ENCODE peak calls at places on chromosomes 6 and 20, in six cellular contexts. V, I, A, M, U and E are unnamed samples.

GRCh38 chr6:21625642-21626041 is 32.1 kb downstream of the SOX4 start:
- DNase-seq in V (no peak), I (no peak), A (no peak), M (no peak), U (no peak), E (no peak)

GRCh38 chr6:24397631-24398030 is 5.1 kb upstream of the MRS2 start:
- DNase-seq in V (no peak), I (no peak), A (no peak), M (no peak), U (no peak), E (no peak)

GRCh38 chr20:50266293-50267040 is 75.8 kb downstream of the CEBPB start:
- DNase-seq in V (no peak), I (no peak), A (no peak), M (no peak), U (no peak), E (no peak)

GRCh38 chr6:85346196-85346595 is 103.7 kb upstream of the NT5E start:
- DNase-seq in V (no peak), I (no peak), A (no peak), M (no peak), U (no peak), E (no peak)

GRCh38 chr20:45945678-45946148 is 11.2 kb downstream of the PCIF1 start:
- DNase-seq in V (no peak), I (no peak), A (no peak), M (no peak), U (peak; percentile 95), E (no peak)

GRCh38 chr6:36958775-36959554 is 4.4 kb downstream of the PI16 start:
- DNase-seq in V (no peak), I (no peak), A (peak; percentile 87), M (peak; percentile 97), U (peak; percentile 12), E (no peak)

GRCh38 chr20:43665466-43666176 is 1.3 kb upstream of the MYBL2 start:
- DNase-seq in V (no peak), I (no peak), A (no peak), M (no peak), U (no peak), E (no peak)

GRCh38 chr20:22248052-22248667 is 336.2 kb downstream of the FOXA2 start:
- DNase-seq in V (no peak), I (no peak), A (peak; percentile 61), M (peak; percentile 57), U (peak; percentile 19), E (peak; percentile 52)

GRCh38 chr6:131687022-131687421 is 14.2 kb downstream of the OR2A4 start:
- DNase-seq in V (no peak), I (no peak), A (no peak), M (no peak), U (no peak), E (no peak)

GRCh38 chr6:21771626-21772320 is 178.2 kb downstream of the SOX4 start:
- DNase-seq in V (no peak), I (no peak), A (no peak), M (no peak), U (no peak), E (no peak)

GRCh38 chr6:48917233-48917632 is 545.8 kb downstream of the MMUT start:
- DNase-seq in V (no peak), I (no peak), A (no peak), M (peak; percentile 8), U (no peak), E (no peak)

GRCh38 chr6:21352131-21352530 is 241.4 kb upstream of the SOX4 start:
- DNase-seq in V (no peak), I (no peak), A (no peak), M (no peak), U (no peak), E (no peak)

GRCh38 chr6:31393932-31394331 is 9.5 kb upstream of the MICA start:
- DNase-seq in V (no peak), I (no peak), A (no peak), M (no peak), U (no peak), E (no peak)

GRCh38 chr20:61037498-61037897 is 214.6 kb upstream of the CDH4 start:
- DNase-seq in V (no peak), I (no peak), A (no peak), M (no peak), U (no peak), E (no peak)

GRCh38 chr6:131694832-131695426 is 6.3 kb downstream of the OR2A4 start:
- DNase-seq in V (peak; percentile 42), I (no peak), A (peak; percentile 63), M (peak; percentile 69), U (peak; percentile 44), E (peak; percentile 78)

GRCh38 chr20:34368547-34368946 is 5.5 kb downstream of the ITCH start:
- DNase-seq in V (no peak), I (no peak), A (no peak), M (peak; percentile 23), U (no peak), E (no peak)

GRCh38 chr20:44153636-44154043 is 33.3 kb downstream of the JPH2 start:
- DNase-seq in V (no peak), I (no peak), A (no peak), M (no peak), U (no peak), E (no peak)

GRCh38 chr6:107458687-107459282 is 579 bp downstream of the PDSS2 start:
- DNase-seq in V (no peak), I (peak; percentile 9), A (no peak), M (peak; percentile 58), U (peak; percentile 18), E (peak; percentile 74)

GRCh38 chr6:134802426-134803058 is 147.4 kb downstream of the ALDH8A1 start:
- DNase-seq in V (no peak), I (no peak), A (no peak), M (no peak), U (no peak), E (no peak)

GRCh38 chr6:149922642-149923326 is at the start of gene RAET1G:
- DNase-seq in V (peak; percentile 82), I (peak; percentile 66), A (peak; percentile 87), M (peak; percentile 97), U (peak; percentile 96), E (peak; percentile 95)

GRCh38 chr20:52446421-52447231 is 255.0 kb upstream of the ZFP64 start:
- DNase-seq in V (no peak), I (no peak), A (no peak), M (no peak), U (peak; percentile 17), E (no peak)

GRCh38 chr6:7129360-7129759 is 21.6 kb downstream of the RREB1 start:
- DNase-seq in V (no peak), I (no peak), A (no peak), M (no peak), U (no peak), E (no peak)

GRCh38 chr20:5696011-5696559 is 54.1 kb upstream of the SHLD1 start:
- DNase-seq in V (no peak), I (no peak), A (no peak), M (no peak), U (no peak), E (no peak)

GRCh38 chr6:139027620-139028182 is 844 bp upstream of the ABRACL start:
- DNase-seq in V (no peak), I (no peak), A (peak; percentile 56), M (peak; percentile 38), U (no peak), E (peak; percentile 77)

GRCh38 chr6:12637960-12638641 is 78.5 kb upstream of the PHACTR1 start:
- DNase-seq in V (peak; percentile 57), I (no peak), A (peak; percentile 81), M (peak; percentile 32), U (peak; percentile 51), E (peak; percentile 77)

GRCh38 chr6:48714286-48715049 is 603.5 kb upstream of the PTCHD4 start:
- DNase-seq in V (no peak), I (no peak), A (no peak), M (no peak), U (no peak), E (peak; percentile 52)

GRCh38 chr6:34864007-34864406 is 23.8 kb downstream of the TAF11 start:
- DNase-seq in V (no peak), I (no peak), A (no peak), M (no peak), U (no peak), E (no peak)
- H3K36me3 ChIP-seq in V (no peaks in the 10 kb centered on the region), I (peaks cover 8% of the 10 kb centered on the region), A (peaks cover 3% of the 10 kb centered on the region), M (peaks cover 18% of the 10 kb centered on the region), U (peaks cover 48% of the 10 kb centered on the region), E (no peaks in the 10 kb centered on the region)

GRCh38 chr6:81790034-81790433 is 37.6 kb upstream of the TENT5A start:
- DNase-seq in V (no peak), I (no peak), A (no peak), M (peak; percentile 13), U (no peak), E (no peak)
- H3K36me3 ChIP-seq in V (no peaks in the 10 kb centered on the region), I (no peaks in the 10 kb centered on the region), A (no peaks in the 10 kb centered on the region), M (no peaks in the 10 kb centered on the region), U (no peaks in the 10 kb centered on the region), E (no peaks in the 10 kb centered on the region)

DNA sequence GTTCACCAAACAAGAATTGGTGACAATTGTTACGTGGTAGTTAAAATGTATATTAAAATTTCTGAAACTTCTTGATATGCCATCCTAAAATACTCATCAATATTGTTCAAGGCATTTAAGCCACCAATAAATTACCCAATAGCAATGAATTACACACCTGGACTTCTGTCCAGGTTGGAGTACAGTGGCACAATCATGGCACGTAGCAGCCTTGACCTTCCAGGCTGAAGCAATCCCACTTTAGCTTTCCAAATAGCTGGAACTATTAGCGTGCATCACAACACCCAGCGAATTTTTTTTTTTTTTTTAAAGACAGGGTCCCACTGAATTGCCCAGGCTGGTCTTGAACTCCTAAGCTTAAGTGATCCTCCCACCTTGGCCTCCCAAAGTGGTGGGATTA is 17.2 kb downstream of the SRPK1 start:
- DNase-seq in V (no peak), I (no peak), A (no peak), M (no peak), U (no peak), E (no peak)
- H3K36me3 ChIP-seq in V (no peaks in the 10 kb centered on the region), I (no peaks in the 10 kb centered on the region), A (no peaks in the 10 kb centered on the region), M (no peaks in the 10 kb centered on the region), U (no peaks in the 10 kb centered on the region), E (peaks cover 70% of the 10 kb centered on the region)

GRCh38 chr20:38755324-38755910 is 7.2 kb downstream of the ACTR5 start:
- DNase-seq in V (no peak), I (no peak), A (no peak), M (no peak), U (no peak), E (no peak)
- H3K36me3 ChIP-seq in V (peaks cover 5% of the 10 kb centered on the region), I (peaks cover 42% of the 10 kb centered on the region), A (peaks cover 9% of the 10 kb centered on the region), M (peaks cover 17% of the 10 kb centered on the region), U (peaks cover 42% of the 10 kb centered on the region), E (peaks cover 34% of the 10 kb centered on the region)

GRCh38 chr20:38084425-38084951 is 50.9 kb downstream of the RPRD1B start:
- DNase-seq in V (no peak), I (no peak), A (no peak), M (no peak), U (no peak), E (no peak)
- H3K36me3 ChIP-seq in V (no peaks in the 10 kb centered on the region), I (peaks cover 2% of the 10 kb centered on the region), A (peaks cover 8% of the 10 kb centered on the region), M (peaks cover 3% of the 10 kb centered on the region), U (peaks cover 33% of the 10 kb centered on the region), E (peaks cover 16% of the 10 kb centered on the region)

GRCh38 chr6:53027131-53027718 is 32.1 kb upstream of the GSTA4 start:
- DNase-seq in V (no peak), I (no peak), A (no peak), M (peak; percentile 9), U (no peak), E (no peak)
- H3K36me3 ChIP-seq in V (no peaks in the 10 kb centered on the region), I (peaks cover 9% of the 10 kb centered on the region), A (no peaks in the 10 kb centered on the region), M (no peaks in the 10 kb centered on the region), U (peaks cover 59% of the 10 kb centered on the region), E (no peaks in the 10 kb centered on the region)